ENCODE peak calls at places on chromosomes 6 and 20, in ten cellular contexts. Z is naive thymus-derived CD4-positive, alpha-beta T cell; F is CD8-positive, alpha-beta memory T cell; M is body of pancreas; J is uterus; R is gastrocnemius medialis; N is CD8-positive, alpha-beta T cell; D is testis; H is cardiac muscle cell; V is transverse colon. P is an unnamed sample. For H3K9me3, the result is how much of the 10 kb centered on the place peaks cover.

GRCh38 chr6:151772436-151772835 is 35.0 kb upstream of the ESR1 start:
- DNase-seq in V (no peak), F (no peak), J (no peak), Z (no peak), N (no peak), H (no peak), M (no peak), R (no peak), D (no peak), P (no peak)

GRCh38 chr20:57405236-57406016 is 14.2 kb downstream of the RBM38 start:
- DNase-seq in V (no peak), J (no peak), R (no peak), F (no peak), M (no peak), N (no peak), Z (no peak), D (no peak), H (no peak), P (no peak)

GRCh38 chr20:58339741-58340140 is 30.2 kb downstream of the RAB22A start:
- DNase-seq in Z (no peak), V (no peak), R (no peak), D (no peak), J (no peak), M (no peak), N (no peak), H (no peak), F (no peak), P (no peak)

GRCh38 chr6:145372671-145373123 is 362.6 kb downstream of the EPM2A start:
- DNase-seq in D (no peak), H (peak), N (no peak), M (no peak), R (no peak), F (peak), V (no peak), J (no peak), Z (no peak), P (no peak)

GRCh38 chr20:5781798-5782750 is 31.9 kb downstream of the SHLD1 start:
- DNase-seq in V (no peak), Z (no peak), J (no peak), D (no peak), M (peak), R (no peak), H (no peak), F (no peak), N (no peak), P (no peak)

GRCh38 chr6:26556263-26557070 is 18.3 kb downstream of the HMGN4 start:
- DNase-seq in J (peak), V (no peak), N (no peak), Z (peak), F (peak), H (peak), M (peak), D (no peak), R (no peak), P (no peak)

GRCh38 chr6:66210964-66211363 is 503.9 kb upstream of the EYS start:
- DNase-seq in M (no peak), F (no peak), H (no peak), V (no peak), J (no peak), R (no peak), D (no peak), Z (peak), N (no peak), P (no peak)

GRCh38 chr6:11328613-11329247 is 96.3 kb upstream of the NEDD9 start:
- DNase-seq in Z (no peak), J (peak), V (no peak), D (no peak), N (no peak), R (no peak), H (peak), M (no peak), F (no peak), P (no peak)

GRCh38 chr20:21570285-21570992 is 56.6 kb upstream of the NKX2-2 start:
- DNase-seq in H (no peak), M (no peak), Z (no peak), N (no peak), D (no peak), J (no peak), R (no peak), V (no peak), F (no peak), P (no peak)

GRCh38 chr6:144548525-144548924 is 263.4 kb downstream of the UTRN start:
- DNase-seq in Z (no peak), J (no peak), V (no peak), D (no peak), R (no peak), F (no peak), N (no peak), H (no peak), M (no peak), P (no peak)

GRCh38 chr6:4313044-4313686 is 177.8 kb upstream of the ECI2 start:
- DNase-seq in M (peak), J (peak), H (peak), D (no peak), N (no peak), V (peak), R (no peak), Z (no peak), F (no peak), P (no peak)

GRCh38 chr6:154154389-154154967 is 115.4 kb downstream of the OPRM1 start:
- DNase-seq in D (peak), Z (peak), M (peak), F (peak), N (peak), V (peak), H (peak), R (peak), J (peak), P (peak)

GRCh38 chr20:38196592-38196991 is 31.5 kb upstream of the TGM2 start:
- DNase-seq in N (no peak), M (peak), Z (no peak), H (peak), J (peak), F (no peak), V (peak), D (no peak), R (peak), P (no peak)

GRCh38 chr20:57458400-57459160 is 66.4 kb downstream of the CTCFL start:
- DNase-seq in V (no peak), M (no peak), Z (no peak), R (peak), N (no peak), D (peak), H (peak), F (no peak), J (no peak), P (no peak)

GRCh38 chr6:48423640-48424365 is 312.8 kb upstream of the PTCHD4 start:
- DNase-seq in R (no peak), J (no peak), V (no peak), D (no peak), N (no peak), M (no peak), Z (no peak), H (peak), F (no peak), P (no peak)

GRCh38 chr6:11413728-11414127 is 123.8 kb upstream of the TMEM170B start:
- DNase-seq in D (no peak), F (no peak), H (peak), R (no peak), M (no peak), N (no peak), J (no peak), V (no peak), Z (no peak), P (no peak)

GRCh38 chr20:45157977-45158376 is 16.7 kb upstream of the PI3 start:
- DNase-seq in F (no peak), V (no peak), J (no peak), N (no peak), M (peak), Z (no peak), H (peak), R (no peak), D (peak), P (no peak)

GRCh38 chr6:142372348-142372747 is 70.5 kb downstream of the ADGRG6 start:
- DNase-seq in M (no peak), V (no peak), D (no peak), H (peak), F (no peak), J (no peak), Z (no peak), N (no peak), R (no peak), P (no peak)

GRCh38 chr6:7165002-7165735 is 57.4 kb downstream of the RREB1 start:
- DNase-seq in R (no peak), J (no peak), D (no peak), H (peak), N (no peak), F (no peak), M (no peak), V (no peak), Z (no peak), P (no peak)

GRCh38 chr6:20688710-20689500 is 154.6 kb downstream of the CDKAL1 start:
- DNase-seq in F (peak), Z (peak), M (no peak), J (no peak), H (peak), N (no peak), D (no peak), V (no peak), R (no peak), P (no peak)

GRCh38 chr6:7249946-7250643 is 62.9 kb downstream of the SSR1 start:
- DNase-seq in D (no peak), V (no peak), R (no peak), M (no peak), F (no peak), J (no peak), N (no peak), Z (no peak), H (no peak), P (no peak)

GRCh38 chr20:2690718-2691117 is 1.9 kb upstream of the EBF4 start:
- DNase-seq in H (no peak), N (no peak), M (no peak), Z (no peak), J (no peak), V (no peak), F (no peak), D (no peak), R (no peak), P (no peak)

GRCh38 chr6:44388876-44389275 is 1.4 kb downstream of the CDC5L start:
- DNase-seq in R (no peak), Z (no peak), M (no peak), D (no peak), H (no peak), V (no peak), N (no peak), F (no peak), J (no peak), P (no peak)

GRCh38 chr6:26199773-26200728 is 112.8 kb downstream of the HFE start:
- DNase-seq in N (no peak), V (no peak), J (no peak), Z (no peak), M (no peak), D (no peak), R (no peak), H (peak), F (no peak), P (peak)

GRCh38 chr6:29602564-29603361 is 17.8 kb downstream of the OR2H2 start:
- DNase-seq in M (no peak), F (no peak), V (no peak), R (no peak), N (no peak), Z (peak), H (peak), D (no peak), J (no peak), P (no peak)

GRCh38 chr6:71072508-71072907 is 115.6 kb upstream of the B3GAT2 start:
- DNase-seq in Z (no peak), D (no peak), V (no peak), M (no peak), J (no peak), N (no peak), H (no peak), F (no peak), R (no peak), P (no peak)

GRCh38 chr20:62370807-62371587 is 3.9 kb upstream of the LAMA5 start:
- DNase-seq in J (no peak), V (no peak), Z (no peak), D (no peak), N (no peak), F (no peak), H (no peak), R (no peak), M (no peak), P (no peak)

GRCh38 chr6:106519460-106520394 is 109.6 kb downstream of the RTN4IP1 start:
- DNase-seq in H (peak), N (peak), Z (peak), J (peak), M (peak), R (peak), V (peak), F (peak), D (no peak), P (peak)

GRCh38 chr6:99151634-99152344 is 197.7 kb downstream of the FAXC start:
- DNase-seq in H (peak), V (peak), M (peak), D (peak), R (no peak), F (no peak), N (no peak), Z (peak), J (no peak), P (no peak)

GRCh38 chr6:169738204-169738971 is 13.0 kb downstream of the DYNLT2 start:
- DNase-seq in M (no peak), J (no peak), R (peak), H (peak), V (no peak), D (no peak), N (no peak), Z (no peak), F (no peak), P (no peak)

GRCh38 chr6:17813561-17813960 is 106.8 kb upstream of the NUP153 start:
- DNase-seq in V (no peak), J (no peak), R (no peak), F (no peak), D (no peak), H (no peak), M (no peak), Z (no peak), N (no peak), P (no peak)

GRCh38 chr6:350371-350770 is 41.2 kb upstream of the IRF4 start:
- DNase-seq in J (no peak), R (no peak), D (no peak), Z (no peak), M (no peak), N (no peak), V (no peak), F (no peak), H (no peak), P (no peak)

GRCh38 chr6:19209202-19209601 is 628.0 kb upstream of the ID4 start:
- DNase-seq in J (no peak), D (no peak), Z (no peak), H (no peak), F (no peak), R (no peak), M (no peak), V (no peak), N (no peak), P (no peak)

GRCh38 chr6:19205076-19205475 is 632.1 kb upstream of the ID4 start:
- DNase-seq in M (no peak), V (no peak), N (no peak), J (no peak), F (no peak), R (no peak), D (no peak), Z (no peak), H (no peak), P (no peak)

GRCh38 chr6:19204445-19204844 is 632.7 kb upstream of the ID4 start:
- DNase-seq in M (no peak), Z (no peak), F (no peak), H (no peak), R (no peak), D (no peak), J (no peak), V (no peak), N (no peak), P (no peak)
- H3K9me3 ChIP-seq in M (under half), Z (under half), F (under half), H (under half), R (under half), D (under half), J (under half), V (under half), N (under half), P (under half)

GRCh38 chr6:100451577-100451976 is 13.1 kb downstream of the SIM1 start:
- DNase-seq in V (no peak), R (no peak), J (no peak), H (no peak), D (no peak), N (no peak), F (no peak), M (no peak), Z (no peak), P (no peak)

GRCh38 chr6:100446922-100447899 is 17.5 kb downstream of the SIM1 start:
- DNase-seq in F (no peak), M (no peak), J (no peak), V (no peak), N (no peak), R (no peak), Z (no peak), H (peak), D (peak), P (no peak)

GRCh38 chr6:100446115-100446921 is 18.4 kb downstream of the SIM1 start:
- DNase-seq in H (no peak), N (no peak), R (no peak), V (no peak), Z (no peak), F (no peak), M (no peak), D (no peak), J (no peak), P (no peak)

GRCh38 chr6:100447900-100448700 is 16.6 kb downstream of the SIM1 start:
- DNase-seq in N (no peak), V (no peak), D (peak), H (no peak), M (no peak), R (no peak), F (no peak), J (no peak), Z (no peak), P (no peak)

GRCh38 chr6:100449239-100449691 is 15.5 kb downstream of the SIM1 start:
- DNase-seq in V (no peak), J (no peak), F (no peak), N (no peak), D (no peak), Z (no peak), R (no peak), H (no peak), M (no peak), P (no peak)
- H3K9me3 ChIP-seq in V (under half), J (under half), F (under half), N (under half), D (under half), Z (under half), R (under half), H (under half), M (under half), P (under half)

GRCh38 chr6:168631589-168631988 is 190.6 kb downstream of the SMOC2 start:
- DNase-seq in J (no peak), R (no peak), M (no peak), N (no peak), V (no peak), Z (no peak), D (no peak), F (no peak), H (no peak), P (no peak)

GRCh38 chr6:168626046-168626445 is 185.1 kb downstream of the SMOC2 start:
- DNase-seq in M (no peak), Z (no peak), N (no peak), V (no peak), H (no peak), J (no peak), F (no peak), D (no peak), R (no peak), P (no peak)

GRCh38 chr6:168625602-168626001 is 184.6 kb downstream of the SMOC2 start:
- DNase-seq in M (no peak), D (no peak), Z (no peak), V (no peak), J (no peak), H (no peak), R (no peak), F (no peak), N (no peak), P (no peak)

GRCh38 chr6:168627798-168628551 is 187.0 kb downstream of the SMOC2 start:
- DNase-seq in N (no peak), F (no peak), V (no peak), R (no peak), D (no peak), M (no peak), H (no peak), Z (no peak), J (peak), P (no peak)

DNA sequence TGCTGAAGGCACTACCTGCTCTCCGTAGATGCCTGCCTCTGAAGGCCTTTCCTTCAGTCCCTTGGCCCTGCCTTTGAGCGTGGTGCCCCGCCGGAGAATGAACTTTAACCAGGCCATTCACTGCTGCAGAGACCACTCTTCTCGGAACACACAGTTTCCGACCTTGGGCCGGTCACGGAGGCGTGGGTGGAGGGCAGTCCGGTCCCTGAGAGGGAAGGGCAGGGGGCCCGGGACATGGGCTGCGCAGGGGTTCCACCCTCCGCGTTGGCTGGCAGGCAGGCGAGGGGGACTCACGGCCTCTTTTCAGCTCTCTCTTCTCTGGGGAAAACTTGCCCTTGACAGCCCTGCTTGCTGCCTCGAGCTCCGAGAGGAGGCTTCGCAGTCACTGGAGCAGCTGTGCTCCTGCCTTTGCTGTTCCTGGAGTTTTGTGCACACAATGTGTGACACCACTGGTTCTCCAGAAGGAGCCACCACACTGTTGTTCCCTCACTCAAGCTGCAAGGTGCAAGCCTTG is 187.8 kb downstream of the SMOC2 start:
- DNase-seq in J (no peak), N (no peak), F (no peak), D (no peak), M (no peak), H (no peak), Z (no peak), V (no peak), R (no peak), P (no peak)
- H3K9me3 ChIP-seq in J (under half), N (under half), F (under half), D (under half), M (under half), H (under half), Z (under half), V (under half), R (under half), P (under half)

DNA sequence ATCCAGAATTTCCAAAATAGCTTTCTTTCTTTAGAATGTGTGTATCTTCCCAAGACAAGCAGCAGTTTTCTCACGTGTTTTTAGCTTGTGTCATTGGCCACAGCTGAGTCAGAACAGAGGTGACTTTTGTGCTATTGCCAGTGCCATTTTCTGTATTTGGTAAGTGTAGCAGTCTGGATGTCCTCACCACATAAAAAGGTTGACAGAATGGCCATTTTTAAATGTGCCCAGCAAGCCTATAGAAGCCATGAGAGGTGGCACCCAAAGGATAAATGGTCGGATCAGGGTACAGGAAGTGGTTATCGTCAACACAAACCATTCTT is 269.5 kb upstream of the HSF2 start:
- DNase-seq in V (no peak), Z (no peak), R (no peak), H (no peak), F (no peak), D (no peak), N (no peak), J (no peak), M (no peak), P (no peak)
- H3K9me3 ChIP-seq in V (under half), Z (under half), R (under half), H (under half), F (under half), D (under half), N (under half), J (under half), M (under half), P (under half)

DNA sequence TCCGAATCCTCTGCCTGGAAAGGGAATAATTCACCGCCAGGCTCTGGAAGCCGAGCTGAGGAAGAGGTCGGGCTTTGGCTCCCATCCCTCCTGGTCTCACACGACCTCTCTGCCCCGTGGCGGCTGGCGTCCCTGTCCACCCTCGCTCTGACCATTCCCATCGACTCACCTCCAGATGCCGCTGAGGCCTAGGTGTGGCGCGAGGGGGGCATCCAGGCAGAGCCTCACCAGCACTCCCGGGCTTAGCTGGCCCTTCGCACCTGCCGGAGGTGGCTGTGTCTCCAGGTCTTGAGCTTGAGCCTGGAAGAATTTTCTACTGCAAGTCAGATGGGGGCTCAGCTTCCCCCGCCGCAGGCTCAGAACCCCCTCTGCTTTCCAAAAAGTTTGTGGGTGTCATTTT is 28.5 kb upstream of the SMOC2 start:
- DNase-seq in V (no peak), D (no peak), N (no peak), H (no peak), J (no peak), Z (no peak), F (no peak), M (no peak), R (no peak), P (no peak)
- H3K9me3 ChIP-seq in V (under half), D (under half), N (under half), H (under half), J (under half), Z (under half), F (under half), M (under half), R (under half), P (under half)